ENCODE peak calls at places on chromosomes 12 and 14, in five cellular contexts. One of them, this sample, is unnamed.

GRCh38 chr12:97275261-97276197 is 187.1 kb upstream of the RMST start:
- DNase-seq in adrenal gland: no peak
- DNase-seq in colonic mucosa: no peak
- DNase-seq in Peyer's patch: no peak
- DNase-seq in hepatocyte: no peak
- DNase-seq in this sample: no peak

GRCh38 chr14:30779210-30779609 is 95.1 kb upstream of the COCH start:
- DNase-seq in adrenal gland: no peak
- DNase-seq in colonic mucosa: no peak
- DNase-seq in Peyer's patch: no peak
- DNase-seq in hepatocyte: no peak
- DNase-seq in this sample: no peak

GRCh38 chr12:18703916-18704315 is 33.9 kb downstream of the PLCZ1 start:
- DNase-seq in adrenal gland: no peak
- DNase-seq in colonic mucosa: no peak
- DNase-seq in Peyer's patch: no peak
- DNase-seq in hepatocyte: no peak
- DNase-seq in this sample: no peak

GRCh38 chr12:23884909-23885308 is 64.6 kb downstream of the SOX5 start:
- DNase-seq in adrenal gland: no peak
- DNase-seq in colonic mucosa: no peak
- DNase-seq in Peyer's patch: no peak
- DNase-seq in hepatocyte: no peak
- DNase-seq in this sample: no peak

GRCh38 chr12:2634481-2634880 is 160.3 kb upstream of the FKBP4 start:
- DNase-seq in adrenal gland: no peak
- DNase-seq in colonic mucosa: no peak
- DNase-seq in Peyer's patch: peak; percentile 10
- DNase-seq in hepatocyte: no peak
- DNase-seq in this sample: no peak

GRCh38 chr12:130504836-130505175 is 167.1 kb downstream of the PIWIL1 start:
- DNase-seq in adrenal gland: no peak
- DNase-seq in colonic mucosa: no peak
- DNase-seq in Peyer's patch: no peak
- DNase-seq in hepatocyte: no peak
- DNase-seq in this sample: no peak

GRCh38 chr12:106301241-106301610 is 1.3 kb upstream of the TCP11L2 start:
- DNase-seq in adrenal gland: no peak
- DNase-seq in colonic mucosa: no peak
- DNase-seq in Peyer's patch: no peak
- DNase-seq in hepatocyte: no peak
- DNase-seq in this sample: no peak

GRCh38 chr14:76245097-76245496 is 93.4 kb downstream of the GPATCH2L start:
- DNase-seq in adrenal gland: no peak
- DNase-seq in colonic mucosa: no peak
- DNase-seq in Peyer's patch: no peak
- DNase-seq in hepatocyte: no peak
- DNase-seq in this sample: no peak

GRCh38 chr12:66055837-66056319 is 74.7 kb downstream of the LLPH start:
- DNase-seq in adrenal gland: no peak
- DNase-seq in colonic mucosa: no peak
- DNase-seq in Peyer's patch: no peak
- DNase-seq in hepatocyte: no peak
- DNase-seq in this sample: no peak

GRCh38 chr12:48128800-48129199 is 9.6 kb downstream of the PFKM start:
- DNase-seq in adrenal gland: no peak
- DNase-seq in colonic mucosa: no peak
- DNase-seq in Peyer's patch: no peak
- DNase-seq in hepatocyte: no peak
- DNase-seq in this sample: no peak

GRCh38 chr12:117538032-117538690 is 176.7 kb upstream of the NOS1 start:
- DNase-seq in adrenal gland: peak; percentile 48
- DNase-seq in colonic mucosa: no peak
- DNase-seq in Peyer's patch: no peak
- DNase-seq in hepatocyte: no peak
- DNase-seq in this sample: no peak

GRCh38 chr14:26598081-26598671 is 343 bp upstream of the NOVA1 start:
- DNase-seq in adrenal gland: peak; percentile 77
- DNase-seq in colonic mucosa: peak; percentile 89
- DNase-seq in Peyer's patch: peak; percentile 66
- DNase-seq in hepatocyte: peak; percentile 91
- DNase-seq in this sample: no peak

GRCh38 chr12:77152623-77153193 is 87.3 kb upstream of the E2F7 start:
- DNase-seq in adrenal gland: no peak
- DNase-seq in colonic mucosa: no peak
- DNase-seq in Peyer's patch: no peak
- DNase-seq in hepatocyte: peak; percentile 59
- DNase-seq in this sample: no peak

GRCh38 chr12:623865-624372 is 39.3 kb downstream of the NINJ2 start:
- DNase-seq in adrenal gland: no peak
- DNase-seq in colonic mucosa: no peak
- DNase-seq in Peyer's patch: no peak
- DNase-seq in hepatocyte: no peak
- DNase-seq in this sample: no peak

GRCh38 chr12:76020731-76021672 is 10.6 kb downstream of the PHLDA1 start:
- DNase-seq in adrenal gland: peak; percentile 52
- DNase-seq in colonic mucosa: no peak
- DNase-seq in Peyer's patch: no peak
- DNase-seq in hepatocyte: peak; percentile 58
- DNase-seq in this sample: peak; percentile 75

GRCh38 chr14:92655802-92656201 is 92.6 kb downstream of the LGMN start:
- DNase-seq in adrenal gland: no peak
- DNase-seq in colonic mucosa: no peak
- DNase-seq in Peyer's patch: no peak
- DNase-seq in hepatocyte: no peak
- DNase-seq in this sample: no peak
- H3K4me1 ChIP-seq in adrenal gland: no peaks in the 10 kb centered on the region
- H3K4me1 ChIP-seq in colonic mucosa: no peaks in the 10 kb centered on the region
- H3K4me1 ChIP-seq in Peyer's patch: no peaks in the 10 kb centered on the region
- H3K4me1 ChIP-seq in hepatocyte: no peaks in the 10 kb centered on the region
- H3K4me1 ChIP-seq in this sample: peaks cover 69% of the 10 kb centered on the region

GRCh38 chr14:29240046-29240445 is 473.5 kb downstream of the FOXG1 start:
- DNase-seq in adrenal gland: no peak
- DNase-seq in colonic mucosa: no peak
- DNase-seq in Peyer's patch: no peak
- DNase-seq in hepatocyte: no peak
- DNase-seq in this sample: no peak

GRCh38 chr14:29233188-29233587 is 466.6 kb downstream of the FOXG1 start:
- DNase-seq in adrenal gland: no peak
- DNase-seq in colonic mucosa: no peak
- DNase-seq in Peyer's patch: no peak
- DNase-seq in hepatocyte: no peak
- DNase-seq in this sample: no peak

GRCh38 chr14:29236401-29236800 is 469.8 kb downstream of the FOXG1 start:
- DNase-seq in adrenal gland: no peak
- DNase-seq in colonic mucosa: no peak
- DNase-seq in Peyer's patch: no peak
- DNase-seq in hepatocyte: no peak
- DNase-seq in this sample: no peak

GRCh38 chr14:29235991-29236390 is 469.4 kb downstream of the FOXG1 start:
- DNase-seq in adrenal gland: no peak
- DNase-seq in colonic mucosa: no peak
- DNase-seq in Peyer's patch: no peak
- DNase-seq in hepatocyte: no peak
- DNase-seq in this sample: no peak

DNA sequence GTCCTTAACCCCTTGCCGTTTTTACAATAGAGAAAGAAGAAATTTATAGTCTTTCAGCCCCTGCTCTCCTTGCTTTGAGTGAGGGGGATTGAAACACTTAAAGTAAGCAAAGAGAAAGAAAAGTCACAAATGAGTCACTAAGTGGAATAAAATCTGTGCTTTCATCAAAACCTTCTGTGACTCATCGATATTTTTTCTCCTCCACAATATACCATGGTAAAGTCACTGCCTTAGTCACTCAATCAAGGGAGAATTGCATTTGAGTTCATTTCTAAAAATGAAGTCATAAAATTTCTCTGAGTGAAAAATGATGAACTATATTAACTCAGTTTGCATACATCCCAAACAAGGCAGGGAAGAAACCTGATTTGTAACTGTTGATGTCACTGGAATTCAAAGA is 470.3 kb downstream of the FOXG1 start:
- DNase-seq in adrenal gland: no peak
- DNase-seq in colonic mucosa: no peak
- DNase-seq in Peyer's patch: no peak
- DNase-seq in hepatocyte: no peak
- DNase-seq in this sample: no peak
- H3K4me1 ChIP-seq in adrenal gland: no peaks in the 10 kb centered on the region
- H3K4me1 ChIP-seq in colonic mucosa: no peaks in the 10 kb centered on the region
- H3K4me1 ChIP-seq in Peyer's patch: no peaks in the 10 kb centered on the region
- H3K4me1 ChIP-seq in hepatocyte: no peaks in the 10 kb centered on the region
- H3K4me1 ChIP-seq in this sample: no peaks in the 10 kb centered on the region

GRCh38 chr14:99884834-99885648 is 91.8 kb downstream of the EML1 start:
- DNase-seq in adrenal gland: no peak
- DNase-seq in colonic mucosa: no peak
- DNase-seq in Peyer's patch: no peak
- DNase-seq in hepatocyte: peak; percentile 81
- DNase-seq in this sample: peak; percentile 59

GRCh38 chr14:99879401-99880295 is 86.4 kb downstream of the EML1 start:
- DNase-seq in adrenal gland: no peak
- DNase-seq in colonic mucosa: no peak
- DNase-seq in Peyer's patch: no peak
- DNase-seq in hepatocyte: peak; percentile 59
- DNase-seq in this sample: no peak

GRCh38 chr14:99878563-99878962 is 85.3 kb downstream of the EML1 start:
- DNase-seq in adrenal gland: no peak
- DNase-seq in colonic mucosa: no peak
- DNase-seq in Peyer's patch: no peak
- DNase-seq in hepatocyte: no peak
- DNase-seq in this sample: no peak

GRCh38 chr14:99883866-99884650 is 90.8 kb downstream of the EML1 start:
- DNase-seq in adrenal gland: no peak
- DNase-seq in colonic mucosa: no peak
- DNase-seq in Peyer's patch: no peak
- DNase-seq in hepatocyte: no peak
- DNase-seq in this sample: no peak

GRCh38 chr14:99881011-99881410 is 87.8 kb downstream of the EML1 start:
- DNase-seq in adrenal gland: no peak
- DNase-seq in colonic mucosa: no peak
- DNase-seq in Peyer's patch: no peak
- DNase-seq in hepatocyte: no peak
- DNase-seq in this sample: no peak
- H3K4me1 ChIP-seq in adrenal gland: no peaks in the 10 kb centered on the region
- H3K4me1 ChIP-seq in colonic mucosa: no peaks in the 10 kb centered on the region
- H3K4me1 ChIP-seq in Peyer's patch: no peaks in the 10 kb centered on the region
- H3K4me1 ChIP-seq in hepatocyte: peaks cover 25% of the 10 kb centered on the region
- H3K4me1 ChIP-seq in this sample: no peaks in the 10 kb centered on the region

GRCh38 chr12:27967551-27968054 is 4.9 kb downstream of the PTHLH start:
- DNase-seq in adrenal gland: no peak
- DNase-seq in colonic mucosa: no peak
- DNase-seq in Peyer's patch: no peak
- DNase-seq in hepatocyte: no peak
- DNase-seq in this sample: no peak
- H3K4me1 ChIP-seq in adrenal gland: peaks cover 7% of the 10 kb centered on the region
- H3K4me1 ChIP-seq in colonic mucosa: peaks cover 4% of the 10 kb centered on the region
- H3K4me1 ChIP-seq in Peyer's patch: no peaks in the 10 kb centered on the region
- H3K4me1 ChIP-seq in hepatocyte: peaks cover 23% of the 10 kb centered on the region
- H3K4me1 ChIP-seq in this sample: peaks cover 25% of the 10 kb centered on the region

DNA sequence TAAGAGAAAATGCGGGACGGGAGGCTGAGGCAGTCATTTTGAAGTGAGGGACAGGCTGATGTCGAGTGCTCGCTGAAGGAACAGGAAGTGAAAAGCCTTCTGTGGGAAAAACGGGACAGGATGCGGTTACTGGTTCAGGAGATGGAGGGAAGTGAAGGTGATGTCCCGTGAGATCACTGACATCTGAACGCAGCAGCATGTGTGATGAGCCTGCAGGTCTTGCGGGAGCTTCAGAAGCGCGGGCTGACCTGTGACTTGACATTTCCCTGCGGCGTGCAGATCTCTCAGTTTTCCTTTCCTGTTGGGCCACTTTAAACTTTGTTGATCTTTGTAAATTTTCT is 77.8 kb downstream of the DDX51 start:
- DNase-seq in adrenal gland: no peak
- DNase-seq in colonic mucosa: no peak
- DNase-seq in Peyer's patch: no peak
- DNase-seq in hepatocyte: no peak
- DNase-seq in this sample: no peak
- H3K4me1 ChIP-seq in adrenal gland: no peaks in the 10 kb centered on the region
- H3K4me1 ChIP-seq in colonic mucosa: no peaks in the 10 kb centered on the region
- H3K4me1 ChIP-seq in Peyer's patch: no peaks in the 10 kb centered on the region
- H3K4me1 ChIP-seq in hepatocyte: no peaks in the 10 kb centered on the region
- H3K4me1 ChIP-seq in this sample: peaks cover 11% of the 10 kb centered on the region

GRCh38 chr12:101777978-101778377 is 38.7 kb upstream of the SYCP3 start:
- DNase-seq in adrenal gland: no peak
- DNase-seq in colonic mucosa: no peak
- DNase-seq in Peyer's patch: no peak
- DNase-seq in hepatocyte: no peak
- DNase-seq in this sample: no peak
- H3K4me1 ChIP-seq in adrenal gland: no peaks in the 10 kb centered on the region
- H3K4me1 ChIP-seq in colonic mucosa: no peaks in the 10 kb centered on the region
- H3K4me1 ChIP-seq in Peyer's patch: no peaks in the 10 kb centered on the region
- H3K4me1 ChIP-seq in hepatocyte: peaks cover 7% of the 10 kb centered on the region
- H3K4me1 ChIP-seq in this sample: no peaks in the 10 kb centered on the region

GRCh38 chr12:26648584-26648983 is 184.4 kb downstream of the ITPR2 start:
- DNase-seq in adrenal gland: no peak
- DNase-seq in colonic mucosa: no peak
- DNase-seq in Peyer's patch: no peak
- DNase-seq in hepatocyte: no peak
- DNase-seq in this sample: no peak
- H3K4me1 ChIP-seq in adrenal gland: no peaks in the 10 kb centered on the region
- H3K4me1 ChIP-seq in colonic mucosa: no peaks in the 10 kb centered on the region
- H3K4me1 ChIP-seq in Peyer's patch: no peaks in the 10 kb centered on the region
- H3K4me1 ChIP-seq in hepatocyte: no peaks in the 10 kb centered on the region
- H3K4me1 ChIP-seq in this sample: no peaks in the 10 kb centered on the region

DNA sequence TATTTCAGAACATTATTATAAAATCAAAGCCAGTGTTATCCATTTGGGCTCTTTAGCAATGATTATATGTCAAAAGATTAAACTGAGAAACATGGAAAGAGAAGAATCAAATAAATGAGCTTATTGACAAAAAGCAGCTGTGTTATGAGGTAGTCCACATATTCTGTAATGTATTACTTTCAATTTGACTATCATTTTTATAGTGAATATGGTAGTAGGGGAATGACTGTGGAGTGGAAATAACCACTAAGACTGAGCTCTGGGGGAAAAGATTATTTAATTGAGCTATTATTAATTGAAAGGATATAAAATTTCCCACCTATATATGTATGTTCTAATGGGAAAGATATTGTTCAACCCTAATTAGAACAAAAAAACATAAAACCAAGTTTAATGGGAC is 381.3 kb downstream of the TMTC2 start:
- DNase-seq in adrenal gland: no peak
- DNase-seq in colonic mucosa: no peak
- DNase-seq in Peyer's patch: no peak
- DNase-seq in hepatocyte: no peak
- DNase-seq in this sample: no peak
- H3K4me1 ChIP-seq in adrenal gland: no peaks in the 10 kb centered on the region
- H3K4me1 ChIP-seq in colonic mucosa: no peaks in the 10 kb centered on the region
- H3K4me1 ChIP-seq in Peyer's patch: no peaks in the 10 kb centered on the region
- H3K4me1 ChIP-seq in hepatocyte: no peaks in the 10 kb centered on the region
- H3K4me1 ChIP-seq in this sample: no peaks in the 10 kb centered on the region

This sample was measured in CD4-positive, CD25-positive, alpha-beta regulatory T cell.